ENCODE peak calls at places on chromosomes 2 and 18, in four cellular contexts. Q, F, E and N are unnamed samples.

GRCh38 chr2:10303634-10304378 is 1.1 kb downstream of the HPCAL1 start:
- DNase-seq in F (peak), E (peak), Q (peak), N (no peak)

GRCh38 chr2:38245114-38245641 is 131.9 kb downstream of the ATL2 start:
- DNase-seq in Q (no peak), E (no peak), F (no peak), N (no peak)

GRCh38 chr2:198815626-198816025 is 642.1 kb downstream of the SATB2 start:
- DNase-seq in Q (no peak), E (no peak), F (no peak), N (no peak)

GRCh38 chr2:241929551-241930490 is 60.3 kb downstream of the RTP5 start:
- DNase-seq in Q (no peak), E (peak), F (no peak), N (no peak)

GRCh38 chr2:101277111-101277510 is 24.4 kb downstream of the CNOT11 start:
- DNase-seq in E (peak), Q (no peak), F (peak), N (no peak)

GRCh38 chr2:57180042-57180567 is 866.5 kb upstream of the VRK2 start:
- DNase-seq in Q (no peak), F (peak), E (no peak), N (no peak)

GRCh38 chr2:161426788-161427412 is 10.8 kb downstream of the TBR1 start:
- DNase-seq in F (peak), E (no peak), Q (no peak), N (no peak)

GRCh38 chr2:30782124-30782523 is 25.1 kb downstream of the CAPN13 start:
- DNase-seq in F (no peak), Q (no peak), E (no peak), N (no peak)

GRCh38 chr2:94994063-94994913 is 31.2 kb upstream of the MAL start:
- DNase-seq in F (no peak), E (no peak), Q (no peak), N (no peak)

GRCh38 chr2:100865819-100866462 is 46.0 kb downstream of the NPAS2 start:
- DNase-seq in F (peak), Q (no peak), E (no peak), N (no peak)

GRCh38 chr2:9230881-9231280 is 24.3 kb downstream of the ASAP2 start:
- DNase-seq in Q (no peak), E (peak), F (no peak), N (no peak)

GRCh38 chr2:177184606-177185005 is 28.0 kb upstream of the HNRNPA3 start:
- DNase-seq in E (no peak), Q (no peak), F (no peak), N (no peak)

GRCh38 chr2:85794491-85795121 is 40.8 kb downstream of the ATOH8 start:
- DNase-seq in F (no peak), Q (no peak), E (no peak), N (no peak)

GRCh38 chr2:118249970-118250369 is 161.7 kb downstream of the INSIG2 start:
- DNase-seq in F (no peak), Q (no peak), E (no peak), N (no peak)

GRCh38 chr2:142180820-142181533 is 50.2 kb upstream of the LRP1B start:
- DNase-seq in F (peak), Q (no peak), E (peak), N (no peak)

GRCh38 chr2:62672601-62673000 is 32.9 kb upstream of the EHBP1 start:
- DNase-seq in Q (no peak), E (peak), F (peak), N (no peak)

DNA sequence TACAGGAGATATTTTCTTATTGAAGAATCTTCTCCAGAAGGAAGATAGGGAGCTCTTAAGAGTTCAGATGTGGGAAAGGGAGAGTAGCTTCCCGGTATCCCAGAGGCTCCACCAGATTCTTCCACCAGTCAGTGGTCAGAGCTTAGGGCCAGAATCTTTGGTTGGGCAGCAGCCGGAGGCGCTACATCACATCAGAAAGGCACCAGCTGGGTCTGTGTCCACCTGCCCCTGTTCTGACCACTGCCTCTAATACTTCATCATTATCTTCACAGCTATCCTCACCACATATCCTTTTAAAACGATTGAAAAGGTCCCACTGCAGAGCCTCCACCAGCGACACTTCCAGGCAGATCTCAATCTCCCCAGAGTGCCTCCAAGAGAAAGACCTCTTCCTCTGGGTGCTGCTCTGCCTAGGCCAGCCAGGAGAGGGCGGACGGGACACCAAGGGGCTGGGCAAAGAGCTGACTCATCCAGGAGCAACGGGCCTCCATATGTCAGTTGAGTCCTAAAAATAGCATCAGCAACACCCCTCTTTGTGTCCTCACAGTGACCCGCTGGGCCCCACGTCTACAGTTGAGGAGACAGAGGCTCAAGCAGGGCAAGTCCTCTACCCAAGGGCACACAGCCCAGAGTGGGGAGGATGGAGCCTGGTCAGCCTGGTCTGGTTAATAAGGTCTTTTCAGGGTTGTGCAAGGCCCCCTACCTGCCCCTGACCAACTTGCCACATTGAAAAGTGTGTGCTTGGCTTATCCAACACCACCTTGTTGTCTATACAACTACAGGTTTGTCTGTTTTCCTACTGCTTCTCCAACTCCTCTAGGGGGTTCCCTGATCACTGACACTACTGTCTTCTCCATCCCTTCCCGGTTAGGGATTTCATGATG is 81.2 kb downstream of the ADD2 start:
- DNase-seq in F (peak), E (no peak), Q (no peak), N (no peak)
- TF ChIP-seq CTCF in F (peak), E (peak), Q (no peak), N (peak)

GRCh38 chr18:62716679-62717058 is 1.3 kb downstream of the PHLPP1 start:
- DNase-seq in F (peak), E (peak), Q (peak), N (no peak)
- TF ChIP-seq CTCF in F (no peak), E (peak), Q (peak), N (no peak)

GRCh38 chr2:124664363-124664762 is 639.3 kb downstream of the CNTNAP5 start:
- DNase-seq in E (no peak), Q (no peak), F (no peak), N (no peak)
- TF ChIP-seq CTCF in E (no peak), Q (no peak), F (no peak), N (no peak)

GRCh38 chr18:41870817-41871216 is 84.2 kb upstream of the PIK3C3 start:
- DNase-seq in F (no peak), E (no peak), Q (no peak), N (no peak)

GRCh38 chr18:41871229-41872000 is 83.6 kb upstream of the PIK3C3 start:
- DNase-seq in E (no peak), F (no peak), Q (no peak), N (no peak)

GRCh38 chr18:41873730-41874129 is 81.3 kb upstream of the PIK3C3 start:
- DNase-seq in F (no peak), Q (no peak), E (no peak), N (no peak)

GRCh38 chr18:41872206-41872605 is 82.8 kb upstream of the PIK3C3 start:
- DNase-seq in E (no peak), Q (no peak), F (no peak), N (no peak)

GRCh38 chr18:41870191-41870590 is 84.8 kb upstream of the PIK3C3 start:
- DNase-seq in F (no peak), Q (no peak), E (no peak), N (no peak)
- TF ChIP-seq CTCF in F (no peak), Q (no peak), E (no peak), N (no peak)

DNA sequence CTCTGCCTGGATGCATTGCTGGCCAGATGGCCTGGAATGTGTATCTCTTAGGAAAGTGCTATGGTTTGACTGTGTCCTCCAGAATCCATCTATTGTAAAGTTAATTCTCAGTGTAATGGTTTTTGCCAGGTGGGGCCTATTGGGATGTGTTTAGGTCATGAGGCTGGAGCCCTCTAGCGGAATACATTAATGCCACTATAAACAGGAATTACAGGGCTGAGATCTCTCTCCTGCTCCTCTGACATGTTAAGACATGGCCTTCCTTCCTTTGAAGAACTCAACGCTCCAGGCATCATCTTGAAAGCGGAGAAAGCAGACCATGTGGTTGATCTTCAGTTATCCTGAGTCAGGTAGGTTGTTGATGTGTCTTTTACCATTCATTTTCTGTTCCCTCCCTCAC is 276.4 kb downstream of the RPIA start:
- DNase-seq in Q (no peak), F (no peak), E (no peak), N (no peak)
- TF ChIP-seq CTCF in Q (no peak), F (peak), E (no peak), N (no peak)

GRCh38 chr2:230631470-230631869 is 81.2 kb upstream of the CAB39 start:
- DNase-seq in Q (no peak), E (no peak), F (no peak), N (no peak)
- TF ChIP-seq CTCF in Q (no peak), E (no peak), F (no peak), N (no peak)

DNA sequence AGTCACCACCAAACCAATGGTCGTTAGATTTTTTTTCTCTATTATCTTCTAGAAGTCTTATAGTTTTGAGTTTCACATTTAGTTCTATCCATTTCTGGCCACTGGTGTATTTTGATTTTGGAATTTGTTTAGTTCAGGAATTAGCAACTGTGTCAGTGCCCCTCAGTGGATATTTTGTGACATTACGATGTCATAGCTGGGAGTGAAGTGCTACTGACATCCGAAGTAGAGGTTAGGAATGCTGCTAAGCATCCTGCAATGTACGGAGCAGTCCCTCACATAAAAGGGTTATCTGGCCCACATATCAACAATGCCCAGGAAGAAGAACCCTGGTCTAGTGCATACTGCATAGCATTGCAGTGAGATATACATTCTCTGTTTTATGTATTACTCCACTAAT is 157.4 kb upstream of the RGPD4 start:
- DNase-seq in Q (no peak), E (no peak), F (no peak), N (no peak)
- TF ChIP-seq CTCF in Q (no peak), E (no peak), F (peak), N (peak)

GRCh38 chr2:138658187-138658894 is 121.8 kb downstream of the NXPH2 start:
- DNase-seq in E (no peak), F (no peak), Q (no peak), N (no peak)
- TF ChIP-seq CTCF in E (no peak), F (no peak), Q (no peak), N (no peak)